ENCODE peak calls at places on chromosome 5, in five cellular contexts. E, M, W, X and G are unnamed samples.

GRCh38 chr5:31844615-31845345 is 205.8 kb downstream of the PDZD2 start:
- DNase-seq in E (no peak), M (no peak), X (no peak), W (no peak), G (no peak)

GRCh38 chr5:151684690-151685361 is 1.9 kb downstream of the SPARC start:
- DNase-seq in W (peak), M (peak), E (peak), X (no peak), G (peak)

GRCh38 chr5:136080483-136081180 is 51.8 kb downstream of the TGFBI start:
- DNase-seq in E (peak), X (peak), M (peak), W (peak), G (peak)

GRCh38 chr5:149944666-149945065 is at the start of gene PDE6A:
- DNase-seq in W (no peak), E (no peak), M (no peak), X (no peak), G (no peak)

GRCh38 chr5:181159286-181160143 is 12.1 kb downstream of the OR2V2 start:
- DNase-seq in X (peak), M (peak), E (peak), W (peak), G (peak)

GRCh38 chr5:168706655-168707069 is 127.5 kb upstream of the PANK3 start:
- DNase-seq in W (no peak), E (peak), M (no peak), X (no peak), G (no peak)

GRCh38 chr5:68953885-68954617 is 139.8 kb upstream of the SLC30A5 start:
- DNase-seq in W (no peak), M (no peak), X (no peak), E (no peak), G (no peak)

GRCh38 chr5:77095189-77095588 is 8.1 kb upstream of the ZBED3 start:
- DNase-seq in E (no peak), W (no peak), M (no peak), X (no peak), G (no peak)

GRCh38 chr5:171797563-171797962 is 11.9 kb downstream of the SMIM23 start:
- DNase-seq in E (no peak), W (no peak), M (no peak), X (no peak), G (no peak)

GRCh38 chr5:128212206-128212788 is 128.7 kb downstream of the SLC12A2 start:
- DNase-seq in M (no peak), E (no peak), X (no peak), W (no peak), G (no peak)

GRCh38 chr5:12003680-12004079 is 99.4 kb upstream of the CTNND2 start:
- DNase-seq in X (no peak), W (no peak), E (no peak), M (no peak), G (no peak)

GRCh38 chr5:107396351-107396690 is 274.4 kb downstream of the EFNA5 start:
- DNase-seq in M (no peak), X (no peak), W (no peak), E (no peak), G (no peak)

GRCh38 chr5:116788851-116789403 is 214.3 kb upstream of the SEMA6A start:
- DNase-seq in M (no peak), X (no peak), W (no peak), E (no peak), G (no peak)

GRCh38 chr5:14185336-14186131 is 42.4 kb downstream of the TRIO start:
- DNase-seq in M (no peak), W (no peak), E (peak), X (no peak), G (no peak)

GRCh38 chr5:113608113-113608551 is 94.6 kb downstream of the YTHDC2 start:
- DNase-seq in X (no peak), E (peak), M (no peak), W (no peak), G (no peak)

GRCh38 chr5:10111575-10111974 is 138.1 kb downstream of the ATPSCKMT start:
- DNase-seq in W (peak), X (no peak), M (no peak), E (peak), G (no peak)

GRCh38 chr5:2546983-2547382 is 204.5 kb downstream of the IRX2 start:
- DNase-seq in M (no peak), W (no peak), E (no peak), X (no peak), G (no peak)

GRCh38 chr5:179413711-179414458 is 68.6 kb upstream of the ADAMTS2 start:
- DNase-seq in X (no peak), W (no peak), E (no peak), M (no peak), G (no peak)

GRCh38 chr5:172645271-172645670 is 4.2 kb downstream of the NEURL1B start:
- DNase-seq in E (no peak), W (no peak), M (no peak), X (no peak), G (no peak)

GRCh38 chr5:34656001-34656699 is at the start of gene RAI14:
- DNase-seq in W (peak), M (peak), E (peak), X (peak), G (peak)

GRCh38 chr5:63963080-63963735 is 963 bp upstream of the HTR1A start:
- DNase-seq in E (peak), M (peak), X (no peak), W (peak), G (peak)

GRCh38 chr5:96209829-96210228 is 223.2 kb downstream of the PCSK1 start:
- DNase-seq in M (no peak), X (no peak), W (peak), E (peak), G (no peak)

GRCh38 chr5:128100860-128101557 is 17.4 kb downstream of the SLC12A2 start:
- DNase-seq in E (no peak), W (no peak), X (no peak), M (no peak), G (no peak)

GRCh38 chr5:13356226-13356625 is 588.3 kb downstream of the DNAH5 start:
- DNase-seq in W (no peak), M (no peak), E (peak), X (no peak), G (no peak)

GRCh38 chr5:96629774-96630173 is 32.4 kb upstream of the CAST start:
- DNase-seq in X (no peak), M (peak), E (peak), W (no peak), G (no peak)

GRCh38 chr5:88941581-88941980 is 58.6 kb upstream of the MEF2C start:
- DNase-seq in X (no peak), W (no peak), M (no peak), E (no peak), G (no peak)

GRCh38 chr5:135214897-135215616 is 181.0 kb upstream of the PITX1 start:
- DNase-seq in E (no peak), W (no peak), M (no peak), X (no peak), G (no peak)

GRCh38 chr5:154042751-154043150 is 4.0 kb downstream of the MFAP3 start:
- DNase-seq in W (no peak), M (no peak), E (no peak), X (no peak), G (no peak)

GRCh38 chr5:80190960-80191359 is 64.9 kb downstream of the SERINC5 start:
- DNase-seq in M (no peak), W (no peak), E (no peak), X (no peak), G (no peak)
- H3K27ac ChIP-seq in M (no peak), W (no peak), E (no peak), X (no peak), G (no peak)

GRCh38 chr5:65762234-65762633 is 40.2 kb downstream of the NLN start:
- DNase-seq in M (no peak), W (no peak), E (peak), X (no peak), G (no peak)

GRCh38 chr5:65765582-65765981 is 43.6 kb downstream of the NLN start:
- DNase-seq in X (no peak), E (no peak), W (no peak), M (no peak), G (no peak)

GRCh38 chr5:65758546-65759144 is 36.6 kb downstream of the NLN start:
- DNase-seq in E (no peak), X (no peak), M (no peak), W (no peak), G (no peak)

GRCh38 chr5:65766159-65766558 is 44.2 kb downstream of the NLN start:
- DNase-seq in M (no peak), X (no peak), W (no peak), E (no peak), G (no peak)

DNA sequence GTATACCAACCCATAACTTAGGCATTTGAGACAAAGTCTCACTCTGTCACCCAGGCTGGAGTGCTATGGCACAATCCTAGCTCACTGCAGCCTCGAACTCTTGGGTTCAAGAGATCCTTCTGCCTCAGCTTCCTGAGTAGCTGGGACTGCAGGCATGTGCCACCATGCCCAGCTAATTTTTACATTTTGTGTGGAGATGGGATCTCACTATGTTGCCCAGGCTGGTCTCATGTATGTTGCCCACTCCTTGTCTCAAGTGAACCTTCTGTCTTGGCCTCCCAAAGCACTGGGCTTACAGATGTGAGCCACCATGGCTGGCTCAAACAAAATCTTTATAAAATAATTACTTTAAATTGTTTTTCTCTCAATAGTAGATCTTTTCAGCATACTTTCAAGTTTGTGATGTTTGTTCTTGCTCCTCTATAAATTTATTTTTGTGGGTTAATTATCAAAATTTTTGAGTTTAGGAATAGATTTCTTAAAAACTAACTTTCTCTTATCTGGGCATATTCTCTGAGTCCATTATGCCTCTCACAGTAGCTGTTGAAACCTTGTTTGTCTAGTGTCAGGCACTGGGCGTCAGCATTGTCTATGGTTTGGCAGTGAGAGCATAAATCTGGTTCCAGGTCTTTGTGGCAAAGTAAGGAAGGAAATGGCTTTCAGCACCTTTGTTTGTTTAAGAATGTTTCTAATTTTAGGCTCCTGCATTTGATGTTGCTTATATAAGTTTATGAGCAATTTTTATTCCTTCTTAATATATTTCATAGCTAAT is 38.7 kb downstream of the NLN start:
- DNase-seq in X (no peak), E (peak), W (no peak), M (no peak), G (peak)
- TF ChIP-seq CTCF in X (no peak), E (no peak), W (peak), M (peak), G (no peak)

GRCh38 chr5:124452389-124452788 is 294.1 kb downstream of the ZNF608 start:
- DNase-seq in W (no peak), E (no peak), X (no peak), M (no peak), G (no peak)

GRCh38 chr5:124451721-124452383 is 294.6 kb downstream of the ZNF608 start:
- DNase-seq in E (no peak), M (no peak), X (no peak), W (no peak), G (no peak)

GRCh38 chr5:124456244-124456643 is 290.2 kb downstream of the ZNF608 start:
- DNase-seq in W (no peak), E (peak), X (no peak), M (no peak), G (no peak)

GRCh38 chr5:124457101-124457500 is 289.3 kb downstream of the ZNF608 start:
- DNase-seq in X (no peak), M (no peak), W (no peak), E (no peak), G (no peak)

DNA sequence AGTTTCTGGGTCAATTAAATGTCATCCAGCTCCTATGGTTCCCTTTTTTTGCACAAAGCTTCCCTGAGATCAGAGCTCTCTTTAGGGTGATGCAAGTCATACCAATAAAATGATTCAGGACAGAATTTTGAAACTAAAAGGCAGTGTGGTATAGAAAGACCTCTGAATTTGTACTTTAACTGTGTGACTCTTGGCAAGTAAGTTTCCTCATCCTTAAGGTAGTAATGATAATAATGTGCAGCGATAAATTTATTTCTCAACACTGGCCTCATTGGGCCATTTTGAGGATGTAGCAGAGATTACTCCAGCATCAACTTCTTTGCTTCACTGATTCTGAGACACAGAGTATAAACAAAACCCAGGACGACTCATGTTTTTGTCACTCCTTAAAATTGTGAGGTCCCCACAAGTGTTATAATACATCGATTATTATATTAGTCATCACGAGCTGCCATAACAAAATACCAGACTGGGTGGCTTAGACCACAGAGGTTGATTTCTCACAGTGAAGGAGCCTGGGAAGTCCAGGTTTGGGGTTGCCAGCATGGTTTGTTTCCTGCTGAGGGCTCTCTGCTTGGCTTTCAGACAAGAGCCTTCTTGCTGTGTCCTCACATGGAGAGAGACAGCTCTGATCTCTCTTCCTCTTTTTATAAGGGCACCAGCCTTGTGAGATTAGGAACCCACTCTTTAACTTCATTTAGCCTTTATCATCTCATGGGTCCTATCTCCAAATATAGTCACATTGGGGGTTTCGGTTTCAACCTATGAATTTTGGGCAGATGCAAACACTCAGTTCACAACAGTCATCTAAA is 293.0 kb downstream of the ZNF608 start:
- DNase-seq in W (peak), X (no peak), E (peak), M (no peak), G (no peak)
- H3K27ac ChIP-seq in W (no peak), X (no peak), E (no peak), M (no peak), G (no peak)

DNA sequence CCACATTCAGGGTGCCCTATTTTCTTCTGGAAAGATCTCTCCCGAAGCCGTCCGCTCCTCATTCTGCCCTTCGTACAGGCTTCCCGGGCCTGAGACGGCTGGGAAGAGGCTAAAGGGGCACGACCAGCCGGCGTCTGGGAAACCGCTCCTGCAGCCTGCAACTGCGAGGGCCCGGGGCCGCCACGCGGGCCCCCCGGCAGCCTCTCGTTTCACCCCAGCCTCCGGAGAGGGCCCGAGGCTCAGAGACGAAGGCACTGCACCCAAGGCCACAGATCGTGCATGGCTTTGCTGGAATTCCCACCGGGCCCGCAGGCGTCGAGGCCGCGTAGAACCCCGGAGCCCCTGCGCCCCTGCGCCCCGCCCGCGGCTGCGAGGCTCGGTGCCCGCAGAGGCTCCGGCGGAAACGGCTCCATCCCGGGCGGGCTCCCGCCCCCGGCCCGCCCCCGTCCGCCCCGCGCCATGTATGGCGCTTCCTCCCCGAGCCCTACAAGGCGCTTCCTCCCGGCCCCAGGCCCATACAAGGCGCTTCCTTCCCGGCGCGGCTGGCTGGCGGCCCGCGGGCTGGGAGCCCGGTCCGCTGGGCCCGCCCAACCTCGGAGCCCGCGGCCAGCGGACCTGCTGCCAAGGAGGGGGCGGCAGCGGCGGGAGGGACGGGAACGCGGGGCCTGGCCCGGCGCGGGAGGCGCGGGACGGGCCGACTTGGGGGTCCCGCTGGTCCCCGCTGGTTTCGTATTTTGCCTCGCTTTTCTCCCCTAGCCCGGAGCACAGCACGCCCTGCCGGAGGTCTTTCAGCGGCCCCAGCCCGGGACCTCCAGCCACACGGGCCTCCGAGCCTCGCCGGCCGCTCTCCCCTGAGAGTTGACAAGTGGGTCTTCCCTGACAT is 26.6 kb downstream of the EGR1 start:
- DNase-seq in E (peak), M (peak), X (peak), W (peak), G (peak)
- TF ChIP-seq CTCF in E (no peak), M (no peak), X (no peak), W (no peak), G (no peak)

GRCh38 chr5:143495823-143496275 is 92.4 kb upstream of the NR3C1 start:
- DNase-seq in M (no peak), X (no peak), E (peak), W (no peak), G (peak)
- H3K27ac ChIP-seq in M (no peak), X (peak), E (peak), W (peak), G (no peak)

DNA sequence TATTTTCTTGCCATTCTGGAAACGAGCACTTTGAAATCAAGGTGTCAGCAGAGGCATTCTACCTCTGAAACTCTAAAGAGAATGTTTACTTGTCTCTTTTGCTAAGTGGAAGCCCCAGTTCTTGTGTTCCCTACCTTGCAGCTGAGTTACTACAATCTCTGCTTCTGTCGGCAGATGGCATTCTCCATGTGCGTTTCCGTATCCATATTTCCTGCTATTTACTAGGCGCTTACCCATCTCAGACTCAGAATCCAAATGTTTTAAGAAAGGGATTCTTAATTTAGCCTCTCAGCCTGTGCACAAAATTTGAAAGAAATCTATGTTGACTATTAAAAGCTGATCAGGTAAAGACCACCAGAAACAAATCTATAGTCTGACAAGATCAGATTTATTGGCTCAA is 221.3 kb upstream of the FTMT start:
- DNase-seq in M (no peak), W (no peak), E (no peak), X (no peak), G (no peak)
- TF ChIP-seq CTCF in M (no peak), W (no peak), E (no peak), X (no peak), G (no peak)